ENCODE peak calls at places on chromosomes 3 and 15, in six cellular contexts. D is stimulated activated CD4-positive, alpha-beta T cell treated with anti-CD3 and anti-CD28 coated beads, Interleukin-4, amount 100 ng/mL, for 24 hours; Q is DMS79 treated with DMSO at 0.1 percent for 48 hours; A is upper lobe of left lung; R is A549; C is LHCN-M2. O is an unnamed sample.

GRCh38 chr15:72907733-72908132 is 124.2 kb upstream of the ADPGK start:
- DNase-seq in D (no peak), Q (no peak), A (no peak), R (no peak), C (no peak), O (no peak)

GRCh38 chr3:4680881-4681300 is 187.7 kb downstream of the ITPR1 start:
- DNase-seq in D (no peak), Q (no peak), A (no peak), R (no peak), C (peak), O (no peak)

GRCh38 chr15:89469331-89470107 is 26.9 kb downstream of the RHCG start:
- DNase-seq in D (no peak), Q (no peak), A (no peak), R (no peak), C (no peak), O (no peak)

GRCh38 chr3:128554465-128555097 is 61.6 kb upstream of the GATA2 start:
- DNase-seq in D (no peak), Q (no peak), A (no peak), R (no peak), C (no peak), O (no peak)

GRCh38 chr3:52704611-52705437 is 767 bp downstream of the GLT8D1 start:
- DNase-seq in D (no peak), Q (no peak), A (peak), R (peak), C (peak), O (no peak)

GRCh38 chr3:128243602-128244504 is 90.6 kb downstream of the EEFSEC start:
- DNase-seq in D (no peak), Q (no peak), A (no peak), R (no peak), C (no peak), O (no peak)

GRCh38 chr3:99269606-99270355 is 368.3 kb upstream of the DCBLD2 start:
- DNase-seq in D (no peak), Q (no peak), A (no peak), R (no peak), C (no peak), O (no peak)

GRCh38 chr3:149198611-149199010 is 23.0 kb downstream of the CP start:
- DNase-seq in D (no peak), Q (no peak), A (no peak), R (no peak), C (no peak), O (no peak)

GRCh38 chr3:138439646-138440045 is 5.2 kb downstream of the ESYT3 start:
- DNase-seq in D (no peak), Q (peak), A (no peak), R (no peak), C (no peak), O (no peak)

GRCh38 chr15:83092309-83092976 is 15.0 kb upstream of the TM6SF1 start:
- DNase-seq in D (no peak), Q (no peak), A (peak), R (no peak), C (no peak), O (no peak)

GRCh38 chr15:44034933-44035624 is 160.0 kb downstream of the FRMD5 start:
- DNase-seq in D (no peak), Q (no peak), A (no peak), R (no peak), C (peak), O (no peak)

GRCh38 chr15:61086001-61086400 is 143.1 kb downstream of the RORA start:
- DNase-seq in D (no peak), Q (no peak), A (no peak), R (no peak), C (no peak), O (no peak)

GRCh38 chr3:166864473-166865467 is 515.3 kb downstream of the ZBBX start:
- DNase-seq in D (no peak), Q (no peak), A (no peak), R (no peak), C (no peak), O (no peak)

GRCh38 chr3:114455432-114455831 is 161.6 kb downstream of the TIGIT start:
- DNase-seq in D (no peak), Q (peak), A (no peak), R (no peak), C (no peak), O (no peak)

GRCh38 chr15:57827021-57827420 is 120.5 kb downstream of the POLR2M start:
- DNase-seq in D (no peak), Q (no peak), A (no peak), R (no peak), C (peak), O (no peak)

GRCh38 chr3:65963787-65964707 is 74.7 kb downstream of the MAGI1 start:
- DNase-seq in D (peak), Q (no peak), A (no peak), R (peak), C (peak), O (peak)

GRCh38 chr3:38139191-38139590 is 730 bp downstream of the MYD88 start:
- DNase-seq in D (no peak), Q (no peak), A (no peak), R (no peak), C (no peak), O (no peak)

GRCh38 chr3:194738254-194739093 is 52.8 kb downstream of the FAM43A start:
- DNase-seq in D (no peak), Q (peak), A (no peak), R (no peak), C (no peak), O (no peak)

O was measured in SW 1271.